ENCODE peak calls at places on chromosomes 7 and 10, in six cellular contexts. One of them, this sample, is unnamed.

GRCh38 chr7:112182749-112183148 is 23.4 kb downstream of the DOCK4 start:
- DNase-seq in fibroblast of mammary gland: no peak
- DNase-seq in body of pancreas: peak
- DNase-seq in lung: no peak
- DNase-seq in OCI-LY7: no peak
- DNase-seq in ovary: no peak
- DNase-seq in this sample: no peak

GRCh38 chr10:118116555-118117311 is 70.0 kb upstream of the RAB11FIP2 start:
- DNase-seq in fibroblast of mammary gland: no peak
- DNase-seq in body of pancreas: no peak
- DNase-seq in lung: no peak
- DNase-seq in OCI-LY7: no peak
- DNase-seq in ovary: peak
- DNase-seq in this sample: no peak

GRCh38 chr7:46291064-46291463 is 370.0 kb upstream of the IGFBP3 start:
- DNase-seq in fibroblast of mammary gland: peak
- DNase-seq in body of pancreas: no peak
- DNase-seq in lung: no peak
- DNase-seq in OCI-LY7: no peak
- DNase-seq in ovary: no peak
- DNase-seq in this sample: no peak

GRCh38 chr7:80618105-80618504 is 20.3 kb upstream of the CD36 start:
- DNase-seq in fibroblast of mammary gland: no peak
- DNase-seq in body of pancreas: no peak
- DNase-seq in lung: no peak
- DNase-seq in OCI-LY7: no peak
- DNase-seq in ovary: no peak
- DNase-seq in this sample: no peak

GRCh38 chr10:78634389-78634815 is 434.4 kb upstream of the ZMIZ1 start:
- DNase-seq in fibroblast of mammary gland: peak
- DNase-seq in body of pancreas: no peak
- DNase-seq in lung: no peak
- DNase-seq in OCI-LY7: peak
- DNase-seq in ovary: no peak
- DNase-seq in this sample: no peak

GRCh38 chr10:43461950-43462349 is 25.0 kb downstream of the ZNF487 start:
- DNase-seq in fibroblast of mammary gland: peak
- DNase-seq in body of pancreas: peak
- DNase-seq in lung: no peak
- DNase-seq in OCI-LY7: peak
- DNase-seq in ovary: no peak
- DNase-seq in this sample: no peak

GRCh38 chr10:46560381-46560780 is 3.9 kb upstream of the GPRIN2 start:
- DNase-seq in fibroblast of mammary gland: no peak
- DNase-seq in body of pancreas: no peak
- DNase-seq in lung: peak
- DNase-seq in OCI-LY7: no peak
- DNase-seq in ovary: peak
- DNase-seq in this sample: peak

GRCh38 chr10:22754298-22754697 is 39.9 kb upstream of the PIP4K2A start:
- DNase-seq in fibroblast of mammary gland: no peak
- DNase-seq in body of pancreas: no peak
- DNase-seq in lung: no peak
- DNase-seq in OCI-LY7: no peak
- DNase-seq in ovary: no peak
- DNase-seq in this sample: no peak

GRCh38 chr7:90383879-90384278 is 19.4 kb upstream of the CLDN12 start:
- DNase-seq in fibroblast of mammary gland: peak
- DNase-seq in body of pancreas: no peak
- DNase-seq in lung: no peak
- DNase-seq in OCI-LY7: no peak
- DNase-seq in ovary: no peak
- DNase-seq in this sample: no peak

GRCh38 chr7:33757563-33758165 is 147.7 kb upstream of the BMPER start:
- DNase-seq in fibroblast of mammary gland: peak
- DNase-seq in body of pancreas: peak
- DNase-seq in lung: no peak
- DNase-seq in OCI-LY7: peak
- DNase-seq in ovary: peak
- DNase-seq in this sample: peak

GRCh38 chr7:417625-417889 is 102.1 kb downstream of the PDGFA start:
- DNase-seq in fibroblast of mammary gland: no peak
- DNase-seq in body of pancreas: no peak
- DNase-seq in lung: no peak
- DNase-seq in OCI-LY7: no peak
- DNase-seq in ovary: no peak
- DNase-seq in this sample: no peak

GRCh38 chr10:109993551-109993950 is 14.2 kb upstream of the ADD3 start:
- DNase-seq in fibroblast of mammary gland: peak
- DNase-seq in body of pancreas: no peak
- DNase-seq in lung: no peak
- DNase-seq in OCI-LY7: no peak
- DNase-seq in ovary: no peak
- DNase-seq in this sample: no peak

GRCh38 chr7:13628231-13629001 is 361.1 kb downstream of the ETV1 start:
- DNase-seq in fibroblast of mammary gland: peak
- DNase-seq in body of pancreas: no peak
- DNase-seq in lung: no peak
- DNase-seq in OCI-LY7: no peak
- DNase-seq in ovary: no peak
- DNase-seq in this sample: no peak

GRCh38 chr7:155532792-155533119 is 13.6 kb downstream of the CNPY1 start:
- DNase-seq in fibroblast of mammary gland: no peak
- DNase-seq in body of pancreas: no peak
- DNase-seq in lung: no peak
- DNase-seq in OCI-LY7: no peak
- DNase-seq in ovary: no peak
- DNase-seq in this sample: no peak

GRCh38 chr7:155533120-155533826 is 13.1 kb downstream of the CNPY1 start:
- DNase-seq in fibroblast of mammary gland: peak
- DNase-seq in body of pancreas: peak
- DNase-seq in lung: no peak
- DNase-seq in OCI-LY7: no peak
- DNase-seq in ovary: no peak
- DNase-seq in this sample: no peak

GRCh38 chr7:155531686-155532085 is 14.7 kb downstream of the CNPY1 start:
- DNase-seq in fibroblast of mammary gland: no peak
- DNase-seq in body of pancreas: no peak
- DNase-seq in lung: no peak
- DNase-seq in OCI-LY7: no peak
- DNase-seq in ovary: no peak
- DNase-seq in this sample: no peak

GRCh38 chr7:155534691-155535090 is 11.7 kb downstream of the CNPY1 start:
- DNase-seq in fibroblast of mammary gland: no peak
- DNase-seq in body of pancreas: no peak
- DNase-seq in lung: no peak
- DNase-seq in OCI-LY7: no peak
- DNase-seq in ovary: no peak
- DNase-seq in this sample: no peak

DNA sequence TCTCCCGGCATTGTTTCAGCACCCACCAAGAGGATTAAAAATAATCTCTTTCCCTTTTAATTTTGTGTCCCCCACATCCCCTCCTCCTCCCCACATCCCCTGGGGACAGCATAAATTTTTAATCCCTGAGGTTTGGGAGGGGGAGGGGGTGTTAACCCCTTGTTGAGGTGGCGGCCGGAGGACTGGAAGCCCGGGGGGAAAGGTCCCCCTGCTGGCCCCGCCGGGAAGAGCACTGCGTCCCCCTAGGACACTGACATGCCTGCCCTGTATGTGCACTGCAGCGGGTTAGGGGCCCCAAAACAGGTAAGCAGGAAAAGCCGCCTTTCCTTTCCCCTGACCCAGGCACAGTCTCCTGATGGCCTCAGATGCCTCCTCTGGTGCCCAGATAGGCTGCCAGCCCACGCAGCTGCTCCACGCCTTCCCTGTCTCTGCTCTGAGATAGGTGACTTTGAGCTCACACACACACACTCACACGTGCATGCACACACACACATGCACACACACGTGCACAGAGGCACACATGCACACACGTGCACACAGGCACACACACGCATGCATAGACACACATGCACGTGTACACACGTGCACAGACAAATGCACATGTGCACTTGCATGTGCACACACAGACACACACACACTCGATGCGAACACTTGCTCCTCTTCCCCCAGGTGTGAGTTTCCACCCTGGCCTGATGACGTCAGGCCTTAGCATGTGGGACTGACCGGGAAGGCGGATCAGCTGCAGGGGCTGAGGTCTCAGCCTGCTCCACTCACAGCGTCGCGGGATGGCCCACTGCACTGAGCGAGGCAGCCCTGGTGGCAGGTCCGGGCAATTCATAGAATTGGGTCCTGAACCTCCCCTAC is 12.3 kb downstream of the CNPY1 start:
- DNase-seq in fibroblast of mammary gland: peak
- DNase-seq in body of pancreas: no peak
- DNase-seq in lung: no peak
- DNase-seq in OCI-LY7: peak
- DNase-seq in ovary: no peak
- DNase-seq in this sample: no peak
- H3K4me3 ChIP-seq in fibroblast of mammary gland: no peak
- H3K4me3 ChIP-seq in body of pancreas: no peak
- H3K4me3 ChIP-seq in lung: no peak
- H3K4me3 ChIP-seq in OCI-LY7: no peak
- H3K4me3 ChIP-seq in ovary: no peak
- H3K4me3 ChIP-seq in this sample: no peak

GRCh38 chr10:95233377-95234034 is 39.5 kb downstream of the ACSM6 start:
- DNase-seq in fibroblast of mammary gland: peak
- DNase-seq in body of pancreas: no peak
- DNase-seq in lung: no peak
- DNase-seq in OCI-LY7: no peak
- DNase-seq in ovary: no peak
- DNase-seq in this sample: no peak

GRCh38 chr10:95234951-95235350 is 40.9 kb downstream of the ACSM6 start:
- DNase-seq in fibroblast of mammary gland: no peak
- DNase-seq in body of pancreas: no peak
- DNase-seq in lung: no peak
- DNase-seq in OCI-LY7: no peak
- DNase-seq in ovary: no peak
- DNase-seq in this sample: no peak

GRCh38 chr10:95235676-95236067 is 41.6 kb downstream of the ACSM6 start:
- DNase-seq in fibroblast of mammary gland: no peak
- DNase-seq in body of pancreas: no peak
- DNase-seq in lung: no peak
- DNase-seq in OCI-LY7: no peak
- DNase-seq in ovary: no peak
- DNase-seq in this sample: no peak

GRCh38 chr10:95225136-95225535 is 31.1 kb downstream of the ACSM6 start:
- DNase-seq in fibroblast of mammary gland: no peak
- DNase-seq in body of pancreas: no peak
- DNase-seq in lung: no peak
- DNase-seq in OCI-LY7: no peak
- DNase-seq in ovary: no peak
- DNase-seq in this sample: no peak

GRCh38 chr10:95229724-95230627 is 35.9 kb downstream of the ACSM6 start:
- DNase-seq in fibroblast of mammary gland: peak
- DNase-seq in body of pancreas: no peak
- DNase-seq in lung: no peak
- DNase-seq in OCI-LY7: no peak
- DNase-seq in ovary: no peak
- DNase-seq in this sample: no peak
- H3K4me3 ChIP-seq in fibroblast of mammary gland: no peak
- H3K4me3 ChIP-seq in body of pancreas: peak
- H3K4me3 ChIP-seq in lung: no peak
- H3K4me3 ChIP-seq in OCI-LY7: no peak
- H3K4me3 ChIP-seq in ovary: no peak
- H3K4me3 ChIP-seq in this sample: peak

DNA sequence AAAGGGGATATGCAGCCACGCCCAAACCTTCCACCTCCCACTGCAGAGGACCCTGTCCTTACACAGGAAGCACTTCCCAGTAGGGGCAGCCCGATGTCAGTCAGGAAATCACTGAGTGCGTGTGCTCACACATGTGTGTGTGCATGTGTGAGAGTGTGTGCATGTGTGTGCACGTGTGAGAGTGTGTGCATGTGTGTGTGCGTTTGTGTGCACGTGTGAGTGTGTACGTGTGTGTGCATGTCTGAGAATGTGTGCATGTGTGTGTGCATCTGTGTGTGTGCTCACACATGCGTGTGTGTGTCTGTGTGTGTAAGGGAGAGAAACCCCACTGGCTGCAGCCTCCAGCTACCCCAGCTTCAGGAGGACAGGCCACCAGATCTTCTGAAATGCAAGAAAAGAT is 229.3 kb downstream of the KCNMA1 start:
- DNase-seq in fibroblast of mammary gland: no peak
- DNase-seq in body of pancreas: no peak
- DNase-seq in lung: no peak
- DNase-seq in OCI-LY7: no peak
- DNase-seq in ovary: no peak
- DNase-seq in this sample: no peak
- H3K4me3 ChIP-seq in fibroblast of mammary gland: no peak
- H3K4me3 ChIP-seq in body of pancreas: no peak
- H3K4me3 ChIP-seq in lung: no peak
- H3K4me3 ChIP-seq in OCI-LY7: no peak
- H3K4me3 ChIP-seq in ovary: no peak
- H3K4me3 ChIP-seq in this sample: no peak

DNA sequence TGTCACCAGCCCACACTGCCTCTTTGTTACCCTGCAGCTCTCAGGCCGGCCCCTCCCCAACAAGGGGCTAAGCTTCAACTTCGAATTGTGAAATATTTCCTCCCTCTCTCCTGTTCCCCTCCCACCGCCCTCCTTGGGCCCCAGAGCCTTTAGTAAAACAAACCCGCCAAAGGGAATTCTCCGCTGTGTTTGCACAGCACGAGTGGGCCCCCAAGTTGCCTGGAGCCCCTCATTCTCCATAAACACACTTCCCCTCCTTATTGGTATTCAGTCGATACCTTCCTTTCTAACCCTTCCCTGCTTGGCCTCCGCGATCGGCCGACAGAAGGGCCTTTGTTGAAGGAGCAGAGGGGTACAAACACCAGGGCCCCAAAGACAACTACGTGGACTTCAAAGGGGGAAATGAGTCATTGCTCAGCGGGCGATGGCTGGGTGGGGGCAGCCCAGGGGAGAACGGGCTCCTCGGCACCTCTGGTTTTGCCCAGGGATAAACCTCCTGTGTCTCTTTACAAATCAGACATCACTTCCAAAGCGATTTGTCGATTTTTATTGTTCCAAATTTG is 45.4 kb downstream of the SLIT1 start:
- DNase-seq in fibroblast of mammary gland: no peak
- DNase-seq in body of pancreas: no peak
- DNase-seq in lung: no peak
- DNase-seq in OCI-LY7: no peak
- DNase-seq in ovary: no peak
- DNase-seq in this sample: no peak
- H3K4me3 ChIP-seq in fibroblast of mammary gland: no peak
- H3K4me3 ChIP-seq in body of pancreas: no peak
- H3K4me3 ChIP-seq in lung: no peak
- H3K4me3 ChIP-seq in OCI-LY7: no peak
- H3K4me3 ChIP-seq in ovary: no peak
- H3K4me3 ChIP-seq in this sample: no peak

GRCh38 chr7:74093671-74094223 is 10.1 kb downstream of the LIMK1 start:
- DNase-seq in fibroblast of mammary gland: no peak
- DNase-seq in body of pancreas: no peak
- DNase-seq in lung: no peak
- DNase-seq in OCI-LY7: peak
- DNase-seq in ovary: peak
- DNase-seq in this sample: no peak
- H3K4me3 ChIP-seq in fibroblast of mammary gland: no peak
- H3K4me3 ChIP-seq in body of pancreas: no peak
- H3K4me3 ChIP-seq in lung: no peak
- H3K4me3 ChIP-seq in OCI-LY7: peak
- H3K4me3 ChIP-seq in ovary: no peak
- H3K4me3 ChIP-seq in this sample: peak

This sample was measured in stomach.